ENCODE peak calls at places on chromosomes 11 and 22, in eight cellular contexts. E is NB4, O is stomach, Q is RWPE1, T is RWPE2, F is GM10248, R is esophagus muscularis mucosa, X is WTC11. I is an unnamed sample.
A peak's percentile ranks its signal among the peaks of the same experiment; 100 is the strongest.

GRCh38 chr22:32708835-32709234 is 92.7 kb upstream of the TIMP3 start:
- DNase-seq in E (no peak), O (no peak), Q (no peak), T (no peak), F (no peak), R (no peak), X (no peak), I (no peak)

GRCh38 chr22:31630331-31631329 is 31.4 kb downstream of the PISD start:
- DNase-seq in E (peak; percentile 90), O (peak; percentile 79), Q (peak; percentile 71), T (peak; percentile 88), F (peak; percentile 80), R (peak; percentile 95), X (peak; percentile 86), I (peak; percentile 89)

GRCh38 chr11:102798012-102798746 is at the start of gene MMP1:
- DNase-seq in E (no peak), O (no peak), Q (peak; percentile 85), T (no peak), F (no peak), R (no peak), X (no peak), I (no peak)

GRCh38 chr11:62574363-62575057 is 819 bp upstream of the EEF1G start:
- DNase-seq in E (peak; percentile 72), O (peak; percentile 40), Q (peak; percentile 24), T (no peak), F (peak; percentile 40), R (no peak), X (peak; percentile 33), I (no peak)

GRCh38 chr11:18775492-18776292 is 15.9 kb downstream of the PTPN5 start:
- DNase-seq in E (peak; percentile 66), O (peak; percentile 70), Q (peak; percentile 38), T (peak; percentile 73), F (peak; percentile 79), R (no peak), X (peak; percentile 93), I (no peak)

GRCh38 chr22:26348810-26349526 is 80.1 kb upstream of the ASPHD2 start:
- DNase-seq in E (no peak), O (no peak), Q (no peak), T (no peak), F (no peak), R (no peak), X (no peak), I (no peak)

GRCh38 chr11:92384316-92384715 is 159.7 kb downstream of the FAT3 start:
- DNase-seq in E (no peak), O (no peak), Q (no peak), T (no peak), F (no peak), R (no peak), X (no peak), I (no peak)

GRCh38 chr11:106619320-106619990 is 398.8 kb downstream of the GUCY1A2 start:
- DNase-seq in E (no peak), O (no peak), Q (no peak), T (no peak), F (no peak), R (no peak), X (no peak), I (no peak)

GRCh38 chr11:134339756-134340155 is 8.0 kb downstream of the GLB1L2 start:
- DNase-seq in E (no peak), O (no peak), Q (peak; percentile 80), T (no peak), F (no peak), R (no peak), X (no peak), I (no peak)

GRCh38 chr22:17085277-17086091 is 684 bp downstream of the IL17RA start:
- DNase-seq in E (peak; percentile 60), O (peak; percentile 47), Q (no peak), T (no peak), F (no peak), R (no peak), X (peak; percentile 25), I (no peak)

GRCh38 chr11:121652982-121653381 is 200.2 kb upstream of the SORL1-AS1 start:
- DNase-seq in E (no peak), O (no peak), Q (no peak), T (no peak), F (no peak), R (no peak), X (no peak), I (no peak)
- TF ChIP-seq CTCF in E (no peak), O (no peak), Q (no peak), T (peak; percentile 36), F (no peak), R (peak; percentile 44), X (peak; percentile 16), I (peak; percentile 63)

GRCh38 chr11:44797051-44797450 is 70.3 kb downstream of the TSPAN18 start:
- DNase-seq in E (no peak), O (no peak), Q (no peak), T (no peak), F (no peak), R (no peak), X (no peak), I (no peak)
- TF ChIP-seq CTCF in E (no peak), O (no peak), Q (no peak), T (no peak), F (no peak), R (no peak), X (no peak), I (no peak)

DNA sequence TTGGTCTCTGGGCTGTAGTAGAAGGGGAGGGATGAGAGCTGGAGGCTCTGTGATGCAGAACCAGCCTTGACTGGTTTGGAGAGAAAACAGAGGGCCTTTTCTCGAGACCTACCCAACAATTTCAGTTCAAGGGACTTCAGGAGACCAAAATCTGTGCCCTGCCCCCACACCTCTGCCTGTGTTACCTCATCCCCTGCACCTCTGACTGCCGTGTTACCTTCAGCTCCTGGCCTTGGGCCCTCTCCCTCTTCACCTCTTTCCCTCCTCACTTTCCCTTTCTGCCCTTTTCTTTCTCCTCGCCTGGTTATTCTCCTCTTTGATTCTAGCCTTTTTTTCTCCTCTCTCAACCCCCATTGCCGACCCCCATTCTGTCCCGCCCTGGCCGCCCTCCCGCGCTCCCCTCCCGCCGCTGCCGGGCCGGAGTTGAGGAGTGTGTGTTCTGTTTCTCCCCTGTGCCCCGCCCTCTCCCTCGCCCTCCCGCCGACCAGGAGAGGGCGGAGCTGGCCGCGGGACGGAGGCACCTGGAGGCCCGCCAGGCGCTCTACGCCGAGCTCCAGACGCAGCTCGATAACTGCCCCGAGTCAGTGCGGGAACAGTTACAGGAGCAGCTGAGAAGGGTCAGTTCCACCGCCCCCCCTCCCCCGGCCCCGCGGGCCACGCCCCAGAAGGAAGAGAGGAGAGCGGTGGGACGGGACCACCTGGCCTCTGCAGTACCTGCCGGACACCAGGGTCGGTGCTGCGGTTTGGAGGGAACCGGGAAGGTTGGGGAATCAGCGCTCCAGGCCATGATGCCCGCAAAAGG is 27.2 kb downstream of the PHLDB1 start:
- DNase-seq in E (no peak), O (peak; percentile 90), Q (peak; percentile 73), T (no peak), F (no peak), R (no peak), X (peak; percentile 93), I (no peak)
- TF ChIP-seq CTCF in E (no peak), O (peak; percentile 36), Q (no peak), T (no peak), F (no peak), R (peak; percentile 43), X (no peak), I (no peak)

GRCh38 chr11:121105851-121106250 is 4.8 kb downstream of the TECTA start:
- DNase-seq in E (no peak), O (no peak), Q (no peak), T (no peak), F (no peak), R (no peak), X (no peak), I (no peak)

GRCh38 chr11:121105063-121105480 is 4.0 kb downstream of the TECTA start:
- DNase-seq in E (no peak), O (no peak), Q (no peak), T (no peak), F (no peak), R (no peak), X (no peak), I (no peak)

GRCh38 chr11:121100943-121101342 is at the start of gene TECTA:
- DNase-seq in E (no peak), O (no peak), Q (no peak), T (no peak), F (no peak), R (no peak), X (no peak), I (no peak)

GRCh38 chr11:121106812-121107211 is 5.8 kb downstream of the TECTA start:
- DNase-seq in E (no peak), O (no peak), Q (no peak), T (no peak), F (no peak), R (no peak), X (no peak), I (no peak)

DNA sequence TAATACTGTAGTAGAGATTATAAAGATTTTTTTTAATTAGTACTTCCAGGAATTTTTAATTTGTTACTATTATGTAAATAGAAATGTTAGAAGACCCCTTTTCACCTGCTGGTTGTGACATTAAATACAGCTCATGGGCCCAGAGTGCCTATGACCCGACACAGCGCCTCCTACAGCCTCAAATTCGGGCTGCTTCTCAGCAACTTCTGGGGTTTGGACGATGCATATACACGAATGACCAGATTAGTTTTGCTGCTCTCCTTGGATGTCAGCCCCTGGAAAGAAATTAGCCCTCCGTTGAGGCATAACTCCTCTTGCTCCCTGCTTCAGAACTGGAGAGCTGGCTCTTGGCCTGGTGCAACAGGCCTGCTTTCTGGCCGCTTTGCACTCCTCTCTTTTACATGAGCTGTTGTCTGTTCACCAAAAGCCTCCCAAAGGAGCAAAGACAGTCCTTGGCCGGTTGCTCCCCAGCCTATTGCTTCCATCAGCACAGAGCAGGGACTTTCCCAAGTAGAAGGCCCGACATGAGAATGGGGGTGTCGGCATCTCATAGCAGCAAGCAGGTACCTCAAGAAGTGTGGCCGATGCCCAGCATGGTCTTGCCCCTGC is 3.3 kb downstream of the TECTA start:
- DNase-seq in E (no peak), O (no peak), Q (no peak), T (no peak), F (no peak), R (no peak), X (peak; percentile 52), I (no peak)
- TF ChIP-seq CTCF in E (peak; percentile 41), O (no peak), Q (no peak), T (no peak), F (no peak), R (no peak), X (peak; percentile 30), I (no peak)

I was measured in osteocyte.